ENCODE peak calls at places on chromosome 7, in nine cellular contexts. W is esophagus muscularis mucosa, R is HL-60, J is stomach, L is GM12891, Y is transverse colon, S is HCT116, V is sigmoid colon, F is GM12892. G is an unnamed sample.
A peak's percentile ranks its signal among the peaks of the same experiment; 100 is the strongest.

GRCh38 chr7:936131-937054 is 18.1 kb downstream of the ADAP1 start:
- DNase-seq in J (no peak), F (peak; percentile 88), S (peak; percentile 71), Y (peak; percentile 10), L (peak; percentile 88), W (no peak), R (no peak), V (peak; percentile 63), G (no peak)

GRCh38 chr7:111486472-111487142 is 75.7 kb downstream of the IMMP2L start:
- DNase-seq in F (no peak), L (peak; percentile 8), S (peak; percentile 29), V (no peak), Y (no peak), W (no peak), J (no peak), R (peak; percentile 11), G (no peak)

GRCh38 chr7:13982940-13983677 is 6.4 kb downstream of the ETV1 start:
- DNase-seq in L (no peak), R (no peak), J (no peak), Y (no peak), S (no peak), W (no peak), F (no peak), V (no peak), G (no peak)

GRCh38 chr7:139108256-139109187 is 998 bp downstream of the ZC3HAV1 start:
- DNase-seq in R (no peak), F (no peak), J (peak; percentile 38), V (peak; percentile 71), Y (peak; percentile 41), W (no peak), L (no peak), S (no peak), G (no peak)

GRCh38 chr7:49324707-49325106 is 400.4 kb downstream of the CDC14C start:
- DNase-seq in R (no peak), V (no peak), W (no peak), J (no peak), F (no peak), S (no peak), L (no peak), Y (no peak), G (no peak)

GRCh38 chr7:86929293-86930109 is 130.0 kb downstream of the ELAPOR2 start:
- DNase-seq in W (no peak), F (no peak), V (no peak), R (no peak), J (no peak), L (no peak), S (no peak), Y (no peak), G (no peak)

GRCh38 chr7:4742852-4743251 is 32.6 kb upstream of the AP5Z1 start:
- DNase-seq in S (no peak), R (no peak), F (no peak), Y (no peak), W (no peak), L (no peak), V (no peak), J (no peak), G (no peak)

GRCh38 chr7:20301311-20301939 is 29.3 kb upstream of the ITGB8 start:
- DNase-seq in W (no peak), L (no peak), F (no peak), R (no peak), Y (no peak), J (no peak), V (no peak), S (no peak), G (no peak)

DNA sequence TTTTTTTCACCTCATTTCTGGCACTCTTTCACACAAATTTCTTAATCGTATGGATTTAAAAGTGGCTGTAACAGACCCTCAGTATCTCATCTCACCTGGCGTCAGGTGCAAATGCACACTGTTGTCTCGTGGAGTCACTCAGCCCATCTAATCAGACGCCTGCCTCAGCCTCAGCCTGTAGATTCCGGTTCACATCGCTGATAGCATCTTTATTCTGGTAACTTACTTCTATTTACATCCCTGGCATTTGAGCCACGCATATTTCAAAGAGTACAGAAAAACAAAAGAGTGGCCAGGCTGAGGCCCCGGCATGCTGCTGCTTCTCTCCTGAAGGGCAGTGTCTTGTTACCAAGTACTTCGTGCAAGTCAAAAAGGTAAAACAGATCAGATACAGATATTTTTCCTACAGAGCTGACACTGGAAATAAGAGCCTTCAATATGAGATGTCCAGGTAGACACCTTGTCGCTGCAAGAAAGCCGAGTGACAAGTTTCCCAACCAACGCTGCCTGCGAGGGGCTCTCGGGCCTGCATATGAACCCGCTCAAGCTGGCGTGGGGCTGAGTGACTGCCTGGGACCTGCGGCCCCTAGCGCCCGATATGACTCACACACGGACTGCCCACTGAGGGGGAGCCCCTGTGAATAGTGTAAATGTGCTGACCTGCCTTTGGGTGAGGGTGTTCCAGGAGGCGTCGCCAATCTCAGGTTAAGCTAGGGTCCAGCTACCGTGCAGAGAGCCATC is 4.3 kb downstream of the VIPR2 start:
- DNase-seq in Y (no peak), S (no peak), W (no peak), V (no peak), L (no peak), F (no peak), J (peak; percentile 16), R (no peak), G (no peak)
- TF ChIP-seq POLR2AphosphoS5 in Y (no peak), S (no peak), W (no peak), V (no peak), L (no peak), F (no peak), J (no peak), R (no peak), G (no peak)

GRCh38 chr7:101171442-101171837 is 6.1 kb upstream of the VGF start:
- DNase-seq in R (no peak), S (no peak), L (no peak), V (no peak), W (no peak), Y (no peak), J (no peak), F (no peak), G (no peak)

GRCh38 chr7:101173752-101174244 is 6.3 kb downstream of the NAT16 start:
- DNase-seq in V (no peak), F (no peak), W (no peak), R (peak; percentile 44), S (peak; percentile 80), J (peak; percentile 34), L (peak; percentile 67), Y (no peak), G (no peak)

GRCh38 chr7:101172854-101173751 is 7.0 kb downstream of the NAT16 start:
- DNase-seq in Y (peak; percentile 68), S (no peak), V (no peak), W (no peak), R (no peak), F (no peak), L (no peak), J (peak; percentile 85), G (peak; percentile 31)

GRCh38 chr7:101170617-101171441 is 5.5 kb upstream of the VGF start:
- DNase-seq in S (no peak), F (no peak), J (no peak), V (no peak), W (no peak), R (peak; percentile 52), Y (no peak), L (no peak), G (no peak)

DNA sequence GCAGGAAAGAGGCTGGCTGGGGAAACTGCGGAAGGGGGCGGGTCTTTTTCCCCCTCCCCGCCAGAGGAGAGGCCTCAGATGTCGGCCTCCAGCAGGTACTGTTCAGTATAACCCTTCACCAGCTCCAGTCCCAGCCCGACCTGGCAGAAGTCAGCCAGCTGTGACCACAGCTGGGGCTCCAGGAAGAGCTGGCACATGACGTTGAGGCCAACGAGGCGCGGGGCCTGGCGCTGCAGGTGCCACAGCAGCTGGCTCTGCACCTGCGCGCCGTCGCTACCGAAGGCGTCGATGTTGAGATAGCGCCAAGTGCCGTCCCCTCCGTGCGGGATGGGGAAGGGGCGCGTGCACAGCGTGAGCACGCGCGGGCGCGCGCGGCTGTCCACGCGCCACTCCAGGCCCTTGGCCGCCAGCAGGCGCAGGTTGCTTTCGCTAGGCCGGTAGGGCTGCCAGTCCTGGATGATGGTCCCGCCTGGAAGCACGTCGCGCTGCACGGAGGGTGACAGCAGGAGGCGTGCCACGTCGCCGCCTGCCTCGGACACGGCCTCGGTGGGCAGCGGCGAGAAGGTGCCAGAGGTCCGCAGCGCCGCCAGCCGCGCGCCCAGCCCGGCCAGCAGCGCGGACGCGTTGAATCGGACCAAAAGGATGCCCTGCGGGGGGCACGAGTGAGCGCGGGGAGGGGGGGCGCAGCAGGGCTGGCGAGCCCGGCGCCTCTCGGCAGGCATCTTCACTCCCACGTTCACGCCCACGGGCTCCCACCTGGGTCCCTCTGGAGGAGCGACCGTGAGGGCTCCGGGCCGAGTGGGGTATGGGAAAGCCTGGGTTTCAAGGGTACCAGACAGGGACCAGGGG is 6.9 kb upstream of the VGF start:
- DNase-seq in R (no peak), S (no peak), Y (no peak), V (no peak), J (no peak), W (no peak), L (no peak), F (no peak), G (no peak)
- TF ChIP-seq POLR2AphosphoS5 in R (peak; percentile 49), S (no peak), Y (no peak), V (no peak), J (no peak), W (no peak), L (no peak), F (no peak), G (no peak)

DNA sequence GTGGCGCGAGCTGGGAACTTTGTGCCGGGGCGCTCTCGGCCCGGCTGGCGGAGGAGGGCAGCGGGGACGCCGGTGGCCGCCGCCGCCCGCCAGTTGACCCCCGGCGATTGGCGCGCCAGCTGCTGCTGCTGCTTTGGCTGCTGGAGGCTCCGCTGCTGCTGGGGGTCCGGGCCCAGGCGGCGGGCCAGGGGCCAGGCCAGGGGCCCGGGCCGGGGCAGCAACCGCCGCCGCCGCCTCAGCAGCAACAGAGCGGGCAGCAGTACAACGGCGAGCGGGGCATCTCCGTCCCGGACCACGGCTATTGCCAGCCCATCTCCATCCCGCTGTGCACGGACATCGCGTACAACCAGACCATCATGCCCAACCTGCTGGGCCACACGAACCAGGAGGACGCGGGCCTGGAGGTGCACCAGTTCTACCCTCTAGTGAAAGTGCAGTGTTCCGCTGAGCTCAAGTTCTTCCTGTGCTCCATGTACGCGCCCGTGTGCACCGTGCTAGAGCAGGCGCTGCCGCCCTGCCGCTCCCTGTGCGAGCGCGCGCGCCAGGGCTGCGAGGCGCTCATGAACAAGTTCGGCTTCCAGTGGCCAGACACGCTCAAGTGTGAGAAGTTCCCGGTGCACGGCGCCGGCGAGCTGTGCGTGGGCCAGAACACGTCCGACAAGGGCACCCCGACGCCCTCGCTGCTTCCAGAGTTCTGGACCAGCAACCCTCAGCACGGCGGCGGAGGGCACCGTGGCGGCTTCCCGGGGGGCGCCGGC is 870 bp downstream of the FZD1 start:
- DNase-seq in W (no peak), V (peak; percentile 77), R (peak; percentile 69), J (peak; percentile 61), S (no peak), Y (peak; percentile 59), L (peak; percentile 38), F (peak; percentile 34), G (peak; percentile 59)
- TF ChIP-seq POLR2AphosphoS5 in W (peak; percentile 19), V (peak; percentile 34), R (peak; percentile 18), J (no peak), S (no peak), Y (no peak), L (no peak), F (no peak), G (peak; percentile 8)

DNA sequence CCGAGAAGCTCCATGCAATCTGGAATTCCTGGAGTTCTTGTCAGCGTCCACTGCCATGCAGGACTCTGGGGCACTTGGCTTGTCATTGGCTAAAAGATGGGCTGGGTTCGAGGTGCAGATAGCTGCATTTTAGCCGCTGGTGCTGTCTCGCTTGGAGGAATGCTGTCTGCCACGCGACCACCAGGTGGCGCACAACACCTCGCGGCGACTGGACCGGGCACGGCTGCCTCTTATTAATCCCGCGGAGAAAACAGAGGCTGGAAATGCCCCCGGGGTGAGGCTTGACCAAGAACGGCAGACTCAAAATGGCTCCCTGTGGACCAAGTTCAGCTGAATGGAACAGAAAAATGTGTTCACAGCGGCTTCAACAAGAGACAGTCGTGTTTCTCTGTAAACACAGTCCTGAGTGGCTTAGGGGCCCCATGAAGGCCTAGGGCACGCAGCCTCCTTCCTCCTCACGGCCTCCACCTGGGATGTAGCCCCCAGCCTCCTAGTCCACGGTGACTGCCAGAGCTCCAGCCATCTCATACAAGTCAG is 46.2 kb downstream of the AOC1 start:
- DNase-seq in J (peak; percentile 81), V (peak; percentile 91), Y (peak; percentile 85), R (peak; percentile 66), W (peak; percentile 95), S (peak; percentile 51), L (peak; percentile 68), F (peak; percentile 58), G (peak; percentile 77)
- TF ChIP-seq POLR2AphosphoS5 in J (peak; percentile 21), V (no peak), Y (no peak), R (no peak), W (no peak), S (no peak), L (no peak), F (no peak), G (no peak)

G was measured in breast epithelium.